ENCODE peak calls at places on chromosome 15, in ten cellular contexts. One of them, this sample, is unnamed.
A peak's percentile ranks its signal among the peaks of the same experiment; 100 is the strongest.

GRCh38 chr15:48557335-48557734 is 88.2 kb downstream of the FBN1 start:
- DNase-seq in C1 segment of cervical spinal cord: no peak
- DNase-seq in stimulated activated CD4-positive, alpha-beta T cell treated with anti-CD3 and anti-CD28 coated beads, Interleukin-4, amount 100 ng/mL, for 24 hours: no peak
- DNase-seq in nucleus accumbens: no peak
- DNase-seq in AG09309: no peak
- DNase-seq in stomach: peak; percentile 40
- DNase-seq in cardiac fibroblast: no peak
- DNase-seq in chondrocyte: no peak
- DNase-seq in hypothalamus: no peak
- DNase-seq in HT-29: no peak
- DNase-seq in this sample: no peak

GRCh38 chr15:65626856-65627255 is 5.1 kb downstream of the SLC24A1 start:
- DNase-seq in C1 segment of cervical spinal cord: no peak
- DNase-seq in stimulated activated CD4-positive, alpha-beta T cell treated with anti-CD3 and anti-CD28 coated beads, Interleukin-4, amount 100 ng/mL, for 24 hours: no peak
- DNase-seq in nucleus accumbens: no peak
- DNase-seq in AG09309: no peak
- DNase-seq in stomach: no peak
- DNase-seq in cardiac fibroblast: no peak
- DNase-seq in chondrocyte: no peak
- DNase-seq in hypothalamus: no peak
- DNase-seq in HT-29: no peak
- DNase-seq in this sample: no peak

GRCh38 chr15:27414168-27414870 is 443.3 kb downstream of the GABRG3 start:
- DNase-seq in C1 segment of cervical spinal cord: no peak
- DNase-seq in stimulated activated CD4-positive, alpha-beta T cell treated with anti-CD3 and anti-CD28 coated beads, Interleukin-4, amount 100 ng/mL, for 24 hours: no peak
- DNase-seq in nucleus accumbens: no peak
- DNase-seq in AG09309: no peak
- DNase-seq in stomach: no peak
- DNase-seq in cardiac fibroblast: no peak
- DNase-seq in chondrocyte: no peak
- DNase-seq in hypothalamus: no peak
- DNase-seq in HT-29: no peak
- DNase-seq in this sample: no peak

GRCh38 chr15:21267686-21268395 is 172.5 kb downstream of the POTEB3 start:
- DNase-seq in C1 segment of cervical spinal cord: no peak
- DNase-seq in stimulated activated CD4-positive, alpha-beta T cell treated with anti-CD3 and anti-CD28 coated beads, Interleukin-4, amount 100 ng/mL, for 24 hours: no peak
- DNase-seq in nucleus accumbens: no peak
- DNase-seq in AG09309: no peak
- DNase-seq in stomach: no peak
- DNase-seq in cardiac fibroblast: no peak
- DNase-seq in chondrocyte: no peak
- DNase-seq in hypothalamus: no peak
- DNase-seq in HT-29: no peak
- DNase-seq in this sample: no peak

GRCh38 chr15:39580630-39581500 is at the start of gene THBS1:
- DNase-seq in C1 segment of cervical spinal cord: peak; percentile 5
- DNase-seq in stimulated activated CD4-positive, alpha-beta T cell treated with anti-CD3 and anti-CD28 coated beads, Interleukin-4, amount 100 ng/mL, for 24 hours: peak; percentile 41
- DNase-seq in nucleus accumbens: no peak
- DNase-seq in AG09309: peak; percentile 94
- DNase-seq in stomach: peak; percentile 70
- DNase-seq in cardiac fibroblast: peak; percentile 91
- DNase-seq in chondrocyte: peak; percentile 98
- DNase-seq in hypothalamus: peak; percentile 14
- DNase-seq in HT-29: peak; percentile 91
- DNase-seq in this sample: peak; percentile 71

GRCh38 chr15:29952245-29952644 is 130.0 kb upstream of the TJP1 start:
- DNase-seq in C1 segment of cervical spinal cord: peak; percentile 69
- DNase-seq in stimulated activated CD4-positive, alpha-beta T cell treated with anti-CD3 and anti-CD28 coated beads, Interleukin-4, amount 100 ng/mL, for 24 hours: no peak
- DNase-seq in nucleus accumbens: no peak
- DNase-seq in AG09309: no peak
- DNase-seq in stomach: no peak
- DNase-seq in cardiac fibroblast: no peak
- DNase-seq in chondrocyte: no peak
- DNase-seq in hypothalamus: peak; percentile 28
- DNase-seq in HT-29: no peak
- DNase-seq in this sample: no peak

GRCh38 chr15:89043031-89044002 is 44.9 kb upstream of the ABHD2 start:
- DNase-seq in C1 segment of cervical spinal cord: no peak
- DNase-seq in stimulated activated CD4-positive, alpha-beta T cell treated with anti-CD3 and anti-CD28 coated beads, Interleukin-4, amount 100 ng/mL, for 24 hours: no peak
- DNase-seq in nucleus accumbens: no peak
- DNase-seq in AG09309: no peak
- DNase-seq in stomach: no peak
- DNase-seq in cardiac fibroblast: no peak
- DNase-seq in chondrocyte: no peak
- DNase-seq in hypothalamus: no peak
- DNase-seq in HT-29: no peak
- DNase-seq in this sample: no peak

GRCh38 chr15:64045774-64046346 is 425 bp downstream of the DAPK2 start:
- DNase-seq in C1 segment of cervical spinal cord: peak; percentile 60
- DNase-seq in stimulated activated CD4-positive, alpha-beta T cell treated with anti-CD3 and anti-CD28 coated beads, Interleukin-4, amount 100 ng/mL, for 24 hours: no peak
- DNase-seq in nucleus accumbens: no peak
- DNase-seq in AG09309: no peak
- DNase-seq in stomach: peak; percentile 27
- DNase-seq in cardiac fibroblast: no peak
- DNase-seq in chondrocyte: no peak
- DNase-seq in hypothalamus: no peak
- DNase-seq in HT-29: no peak
- DNase-seq in this sample: no peak

GRCh38 chr15:52481915-52482314 is 46.8 kb downstream of the MYO5A start:
- DNase-seq in C1 segment of cervical spinal cord: no peak
- DNase-seq in stimulated activated CD4-positive, alpha-beta T cell treated with anti-CD3 and anti-CD28 coated beads, Interleukin-4, amount 100 ng/mL, for 24 hours: peak; percentile 33
- DNase-seq in nucleus accumbens: no peak
- DNase-seq in AG09309: peak; percentile 50
- DNase-seq in stomach: no peak
- DNase-seq in cardiac fibroblast: peak; percentile 84
- DNase-seq in chondrocyte: no peak
- DNase-seq in hypothalamus: no peak
- DNase-seq in HT-29: no peak
- DNase-seq in this sample: no peak

GRCh38 chr15:71807125-71807629 is 3.2 kb upstream of the NR2E3 start:
- DNase-seq in C1 segment of cervical spinal cord: no peak
- DNase-seq in stimulated activated CD4-positive, alpha-beta T cell treated with anti-CD3 and anti-CD28 coated beads, Interleukin-4, amount 100 ng/mL, for 24 hours: no peak
- DNase-seq in nucleus accumbens: no peak
- DNase-seq in AG09309: no peak
- DNase-seq in stomach: no peak
- DNase-seq in cardiac fibroblast: no peak
- DNase-seq in chondrocyte: no peak
- DNase-seq in hypothalamus: no peak
- DNase-seq in HT-29: no peak
- DNase-seq in this sample: no peak

GRCh38 chr15:70096215-70096974 is 1.3 kb downstream of the TLE3 start:
- DNase-seq in C1 segment of cervical spinal cord: peak; percentile 69
- DNase-seq in stimulated activated CD4-positive, alpha-beta T cell treated with anti-CD3 and anti-CD28 coated beads, Interleukin-4, amount 100 ng/mL, for 24 hours: peak; percentile 64
- DNase-seq in nucleus accumbens: no peak
- DNase-seq in AG09309: no peak
- DNase-seq in stomach: peak; percentile 47
- DNase-seq in cardiac fibroblast: peak; percentile 67
- DNase-seq in chondrocyte: peak; percentile 88
- DNase-seq in hypothalamus: no peak
- DNase-seq in HT-29: peak; percentile 49
- DNase-seq in this sample: peak; percentile 47

GRCh38 chr15:62896969-62897486 is 145.5 kb upstream of the TPM1 start:
- DNase-seq in C1 segment of cervical spinal cord: no peak
- DNase-seq in stimulated activated CD4-positive, alpha-beta T cell treated with anti-CD3 and anti-CD28 coated beads, Interleukin-4, amount 100 ng/mL, for 24 hours: no peak
- DNase-seq in nucleus accumbens: no peak
- DNase-seq in AG09309: peak; percentile 95
- DNase-seq in stomach: peak; percentile 88
- DNase-seq in cardiac fibroblast: peak; percentile 100
- DNase-seq in chondrocyte: peak; percentile 96
- DNase-seq in hypothalamus: peak; percentile 12
- DNase-seq in HT-29: peak; percentile 99
- DNase-seq in this sample: peak; percentile 73

GRCh38 chr15:57333487-57333886 is 42.8 kb upstream of the CGNL1 start:
- DNase-seq in C1 segment of cervical spinal cord: no peak
- DNase-seq in stimulated activated CD4-positive, alpha-beta T cell treated with anti-CD3 and anti-CD28 coated beads, Interleukin-4, amount 100 ng/mL, for 24 hours: no peak
- DNase-seq in nucleus accumbens: no peak
- DNase-seq in AG09309: no peak
- DNase-seq in stomach: no peak
- DNase-seq in cardiac fibroblast: peak; percentile 25
- DNase-seq in chondrocyte: no peak
- DNase-seq in hypothalamus: no peak
- DNase-seq in HT-29: no peak
- DNase-seq in this sample: no peak

GRCh38 chr15:66858423-66859207 is 156.6 kb downstream of the SMAD6 start:
- DNase-seq in C1 segment of cervical spinal cord: no peak
- DNase-seq in stimulated activated CD4-positive, alpha-beta T cell treated with anti-CD3 and anti-CD28 coated beads, Interleukin-4, amount 100 ng/mL, for 24 hours: no peak
- DNase-seq in nucleus accumbens: no peak
- DNase-seq in AG09309: peak; percentile 60
- DNase-seq in stomach: no peak
- DNase-seq in cardiac fibroblast: peak; percentile 40
- DNase-seq in chondrocyte: no peak
- DNase-seq in hypothalamus: no peak
- DNase-seq in HT-29: no peak
- DNase-seq in this sample: peak; percentile 34

GRCh38 chr15:83446904-83447708 is at the start of gene SH3GL3:
- DNase-seq in C1 segment of cervical spinal cord: peak; percentile 88
- DNase-seq in stimulated activated CD4-positive, alpha-beta T cell treated with anti-CD3 and anti-CD28 coated beads, Interleukin-4, amount 100 ng/mL, for 24 hours: peak; percentile 49
- DNase-seq in nucleus accumbens: peak; percentile 81
- DNase-seq in AG09309: no peak
- DNase-seq in stomach: peak; percentile 75
- DNase-seq in cardiac fibroblast: peak; percentile 67
- DNase-seq in chondrocyte: no peak
- DNase-seq in hypothalamus: peak; percentile 71
- DNase-seq in HT-29: no peak
- DNase-seq in this sample: peak; percentile 94

GRCh38 chr15:31080618-31081017 is 20.9 kb downstream of the TRPM1 start:
- DNase-seq in C1 segment of cervical spinal cord: peak; percentile 27
- DNase-seq in stimulated activated CD4-positive, alpha-beta T cell treated with anti-CD3 and anti-CD28 coated beads, Interleukin-4, amount 100 ng/mL, for 24 hours: peak; percentile 13
- DNase-seq in nucleus accumbens: no peak
- DNase-seq in AG09309: no peak
- DNase-seq in stomach: peak; percentile 81
- DNase-seq in cardiac fibroblast: peak; percentile 16
- DNase-seq in chondrocyte: no peak
- DNase-seq in hypothalamus: no peak
- DNase-seq in HT-29: peak; percentile 88
- DNase-seq in this sample: peak; percentile 86

GRCh38 chr15:31405200-31405929 is 78.7 kb downstream of the KLF13 start:
- DNase-seq in C1 segment of cervical spinal cord: no peak
- DNase-seq in stimulated activated CD4-positive, alpha-beta T cell treated with anti-CD3 and anti-CD28 coated beads, Interleukin-4, amount 100 ng/mL, for 24 hours: no peak
- DNase-seq in nucleus accumbens: no peak
- DNase-seq in AG09309: no peak
- DNase-seq in stomach: peak; percentile 68
- DNase-seq in cardiac fibroblast: peak; percentile 31
- DNase-seq in chondrocyte: no peak
- DNase-seq in hypothalamus: no peak
- DNase-seq in HT-29: peak; percentile 60
- DNase-seq in this sample: no peak

GRCh38 chr15:43186003-43186353 is 775 bp downstream of the CCNDBP1 start:
- DNase-seq in C1 segment of cervical spinal cord: no peak
- DNase-seq in stimulated activated CD4-positive, alpha-beta T cell treated with anti-CD3 and anti-CD28 coated beads, Interleukin-4, amount 100 ng/mL, for 24 hours: no peak
- DNase-seq in nucleus accumbens: no peak
- DNase-seq in AG09309: no peak
- DNase-seq in stomach: no peak
- DNase-seq in cardiac fibroblast: no peak
- DNase-seq in chondrocyte: no peak
- DNase-seq in hypothalamus: no peak
- DNase-seq in HT-29: no peak
- DNase-seq in this sample: no peak

GRCh38 chr15:84981711-84982300 is at the start of gene PDE8A:
- DNase-seq in C1 segment of cervical spinal cord: peak; percentile 72
- DNase-seq in stimulated activated CD4-positive, alpha-beta T cell treated with anti-CD3 and anti-CD28 coated beads, Interleukin-4, amount 100 ng/mL, for 24 hours: no peak
- DNase-seq in nucleus accumbens: no peak
- DNase-seq in AG09309: no peak
- DNase-seq in stomach: peak; percentile 60
- DNase-seq in cardiac fibroblast: no peak
- DNase-seq in chondrocyte: no peak
- DNase-seq in hypothalamus: peak; percentile 58
- DNase-seq in HT-29: peak; percentile 57
- DNase-seq in this sample: peak; percentile 91

This sample was measured in lower leg skin.